ENCODE peak calls at places on chromosomes 2 and 18, in six cellular contexts. A, W, R, O, M and X are unnamed samples.

GRCh38 chr2:172052000-172052983 is 33.0 kb upstream of the DLX1 start:
- DNase-seq in A (no peak), W (no peak), R (no peak), O (no peak), M (peak), X (peak)

GRCh38 chr2:191691016-191691725 is 13.2 kb downstream of the NABP1 start:
- DNase-seq in A (no peak), W (peak), R (peak), O (peak), M (peak), X (peak)

GRCh38 chr2:40363631-40364030 is 88.3 kb downstream of the SLC8A1 start:
- DNase-seq in A (no peak), W (no peak), R (no peak), O (peak), M (peak), X (no peak)

GRCh38 chr2:100703213-100703612 is 116.7 kb upstream of the NPAS2 start:
- DNase-seq in A (no peak), W (no peak), R (no peak), O (no peak), M (no peak), X (no peak)

GRCh38 chr18:50011813-50012445 is 183.0 kb downstream of the MYO5B start:
- DNase-seq in A (no peak), W (no peak), R (no peak), O (no peak), M (peak), X (peak)

GRCh38 chr2:98936133-98936916 is at the start of gene CRACDL:
- DNase-seq in A (no peak), W (peak), R (no peak), O (no peak), M (peak), X (no peak)

GRCh38 chr2:162938387-162938786 is 99.8 kb upstream of the KCNH7 start:
- DNase-seq in A (no peak), W (no peak), R (no peak), O (no peak), M (no peak), X (no peak)

GRCh38 chr18:57062178-57062577 is 84.7 kb upstream of the BOD1L2 start:
- DNase-seq in A (no peak), W (no peak), R (no peak), O (no peak), M (no peak), X (no peak)

GRCh38 chr2:149365826-149366583 is 35.6 kb downstream of the LYPD6 start:
- DNase-seq in A (no peak), W (no peak), R (no peak), O (no peak), M (peak), X (peak)

GRCh38 chr2:46377287-46377605 is 80.0 kb downstream of the EPAS1 start:
- DNase-seq in A (no peak), W (peak), R (no peak), O (no peak), M (no peak), X (no peak)

GRCh38 chr2:202178342-202178958 is 59.9 kb downstream of the SUMO1 start:
- DNase-seq in A (peak), W (peak), R (peak), O (peak), M (peak), X (peak)

GRCh38 chr2:2633017-2633416 is 301.9 kb upstream of the MYT1L start:
- DNase-seq in A (no peak), W (no peak), R (no peak), O (no peak), M (no peak), X (no peak)

GRCh38 chr2:159172403-159172802 is 114.1 kb downstream of the WDSUB1 start:
- DNase-seq in A (no peak), W (no peak), R (no peak), O (no peak), M (peak), X (no peak)

GRCh38 chr2:8242734-8243133 is 439.1 kb upstream of the ID2 start:
- DNase-seq in A (no peak), W (no peak), R (no peak), O (no peak), M (peak), X (no peak)

GRCh38 chr18:75111673-75112485 is 97.1 kb downstream of the PTGR3 start:
- DNase-seq in A (no peak), W (no peak), R (no peak), O (no peak), M (no peak), X (no peak)

GRCh38 chr2:9335322-9335754 is 88.0 kb downstream of the ITGB1BP1 start:
- DNase-seq in A (no peak), W (no peak), R (no peak), O (no peak), M (no peak), X (no peak)

GRCh38 chr2:152034257-152034801 is 64.5 kb downstream of the CACNB4 start:
- DNase-seq in A (no peak), W (no peak), R (no peak), O (no peak), M (no peak), X (no peak)

GRCh38 chr2:84160461-84160860 is 298.6 kb downstream of the SUCLG1 start:
- DNase-seq in A (no peak), W (no peak), R (peak), O (no peak), M (no peak), X (peak)

GRCh38 chr2:184006998-184007397 is 591.3 kb upstream of the ZNF804A start:
- DNase-seq in A (no peak), W (no peak), R (no peak), O (no peak), M (no peak), X (no peak)

GRCh38 chr2:233400341-233400740 is 46.0 kb downstream of the DGKD start:
- DNase-seq in A (no peak), W (no peak), R (no peak), O (no peak), M (no peak), X (no peak)

GRCh38 chr2:14700753-14701152 is 68.2 kb downstream of the LRATD1 start:
- DNase-seq in A (no peak), W (no peak), R (no peak), O (no peak), M (no peak), X (no peak)

GRCh38 chr2:74871414-74871813 is 37.5 kb downstream of the HK2 start:
- DNase-seq in A (no peak), W (no peak), R (no peak), O (no peak), M (no peak), X (no peak)

GRCh38 chr2:217853301-217853881 is 149.4 kb downstream of the TNS1 start:
- DNase-seq in A (no peak), W (no peak), R (no peak), O (no peak), M (peak), X (no peak)

GRCh38 chr2:95060446-95061118 is 35.1 kb downstream of the MAL start:
- DNase-seq in A (no peak), W (no peak), R (no peak), O (no peak), M (no peak), X (no peak)

GRCh38 chr2:219645631-219646527 is 18.4 kb downstream of the SLC4A3 start:
- DNase-seq in A (no peak), W (no peak), R (no peak), O (no peak), M (peak), X (no peak)

GRCh38 chr18:76922107-76922506 is 99.8 kb downstream of the ZNF236 start:
- DNase-seq in A (no peak), W (peak), R (no peak), O (peak), M (peak), X (peak)

GRCh38 chr2:37625156-37625555 is 46.3 kb downstream of the CDC42EP3 start:
- DNase-seq in A (no peak), W (no peak), R (no peak), O (no peak), M (peak), X (no peak)

GRCh38 chr18:23626451-23627279 is 36.0 kb downstream of the ANKRD29 start:
- DNase-seq in A (no peak), W (no peak), R (no peak), O (no peak), M (peak), X (no peak)

GRCh38 chr2:165275932-165276331 is 36.7 kb downstream of the SCN2A start:
- DNase-seq in A (no peak), W (no peak), R (no peak), O (no peak), M (no peak), X (no peak)

GRCh38 chr18:24627644-24628315 is 167.3 kb downstream of the HRH4 start:
- DNase-seq in A (no peak), W (no peak), R (no peak), O (no peak), M (no peak), X (no peak)

GRCh38 chr2:30514134-30514860 is 67.3 kb downstream of the LCLAT1 start:
- DNase-seq in A (no peak), W (no peak), R (no peak), O (no peak), M (peak), X (no peak)

GRCh38 chr2:126653102-126653501 is 2.9 kb upstream of the GYPC start:
- DNase-seq in A (no peak), W (no peak), R (no peak), O (no peak), M (no peak), X (no peak)

GRCh38 chr2:141423212-141423611 is 707.6 kb downstream of the LRP1B start:
- DNase-seq in A (no peak), W (no peak), R (no peak), O (no peak), M (no peak), X (no peak)

GRCh38 chr18:36187826-36188721 is 777 bp downstream of the MOCOS start:
- DNase-seq in A (no peak), W (no peak), R (no peak), O (no peak), M (peak), X (peak)

GRCh38 chr18:475202-475624 is 25.3 kb downstream of the COLEC12 start:
- DNase-seq in A (no peak), W (no peak), R (no peak), O (no peak), M (peak), X (peak)

GRCh38 chr2:108918156-108918845 is 70.7 kb downstream of the EDAR start:
- DNase-seq in A (no peak), W (no peak), R (peak), O (no peak), M (no peak), X (no peak)

DNA sequence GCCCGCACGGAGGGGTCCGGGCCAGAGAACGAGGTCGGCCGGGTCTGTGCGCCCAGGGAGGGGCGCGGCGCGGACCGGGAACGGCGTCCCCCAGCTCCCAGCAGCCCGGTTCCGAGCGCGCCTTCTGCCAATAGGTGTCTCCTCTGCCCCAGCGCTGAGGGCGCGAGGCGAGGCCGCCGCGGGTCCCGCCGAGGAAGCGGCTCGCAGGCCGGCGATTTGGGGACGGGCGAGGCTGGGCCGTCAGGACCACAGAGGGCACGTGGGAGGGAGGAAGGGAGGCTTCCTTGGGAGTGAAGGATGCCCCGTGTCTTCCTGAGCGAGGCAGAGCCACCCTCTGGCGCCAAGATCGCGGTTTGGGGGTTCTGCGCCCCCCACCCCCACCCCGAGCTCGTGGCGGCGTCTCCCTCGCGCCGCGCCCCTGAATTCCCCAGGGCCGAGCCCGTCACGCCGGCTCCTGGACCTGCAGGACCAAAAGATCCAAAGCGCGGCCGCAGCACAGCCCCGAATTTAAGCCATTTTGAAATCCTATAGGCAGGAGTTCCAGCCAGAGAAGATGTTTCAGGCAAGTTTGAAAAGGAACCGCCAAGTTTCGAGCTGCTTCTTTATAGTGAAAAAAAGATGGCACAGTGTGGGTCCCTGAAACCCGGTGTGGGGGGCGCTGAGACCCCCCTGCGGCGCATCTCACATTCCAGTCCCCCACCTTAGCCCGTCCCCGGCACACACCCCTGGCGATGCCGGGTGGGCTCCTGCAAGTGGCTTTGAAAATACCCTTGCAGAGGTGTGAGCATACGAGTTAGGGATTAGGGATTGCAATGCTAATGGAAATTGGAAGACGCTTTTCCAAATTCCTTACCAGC is 929 bp downstream of the NFATC1 start:
- DNase-seq in A (no peak), W (peak), R (no peak), O (peak), M (peak), X (no peak)
- H3K4me3 ChIP-seq in A (peak), W (peak), R (peak), O (peak), M (peak), X (no peak)

DNA sequence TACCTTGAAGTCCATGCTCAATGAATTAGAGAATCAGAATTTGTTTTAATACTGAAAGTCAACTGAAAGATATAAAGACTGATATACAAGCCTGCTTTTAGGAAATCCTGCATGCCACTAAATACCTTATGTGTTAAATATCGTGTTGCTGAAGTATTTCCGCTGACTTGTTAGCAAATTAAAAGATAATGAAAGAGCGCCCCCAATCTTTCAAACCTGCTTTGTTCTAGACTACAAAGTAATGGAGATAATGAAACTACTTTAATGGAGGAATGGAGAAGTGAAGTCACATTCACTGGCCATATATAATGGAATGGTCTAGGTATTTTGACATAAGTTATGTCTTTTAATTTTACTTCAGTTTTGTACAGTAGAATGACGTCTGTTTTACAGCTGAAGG is 95.7 kb downstream of the ASXL3 start:
- DNase-seq in A (no peak), W (no peak), R (no peak), O (no peak), M (no peak), X (no peak)
- TF ChIP-seq CTCF in A (no peak), W (no peak), R (no peak), O (peak), M (no peak), X (no peak)

DNA sequence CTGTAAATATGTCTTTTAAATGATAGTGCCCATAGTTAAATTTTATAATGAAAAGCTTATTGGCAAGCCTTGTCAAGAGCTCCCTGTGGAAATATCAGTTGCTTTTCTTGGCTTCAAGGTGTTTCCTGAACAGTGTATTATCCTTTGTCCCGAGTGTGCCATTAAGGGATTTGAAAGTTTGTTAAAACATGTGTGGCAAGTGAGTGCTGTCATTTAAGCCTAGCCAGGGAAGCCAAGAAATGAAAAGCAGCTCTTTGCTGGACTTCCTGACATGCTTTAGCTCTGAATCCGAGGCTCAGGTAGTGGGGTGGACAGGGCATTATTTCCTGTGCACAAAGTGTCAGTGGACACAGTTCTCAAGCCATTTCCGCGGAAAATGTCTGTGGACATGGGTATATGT is 111.5 kb downstream of the DIS3L2 start:
- DNase-seq in A (no peak), W (no peak), R (no peak), O (no peak), M (no peak), X (no peak)
- H3K4me3 ChIP-seq in A (no peak), W (no peak), R (no peak), O (no peak), M (no peak), X (no peak)

GRCh38 chr2:231391981-231392380 is 3.5 kb upstream of the B3GNT7 start:
- DNase-seq in A (no peak), W (no peak), R (no peak), O (peak), M (no peak), X (no peak)

GRCh38 chr2:231395188-231396057 is at the start of gene B3GNT7:
- DNase-seq in A (no peak), W (no peak), R (no peak), O (peak), M (no peak), X (no peak)

GRCh38 chr2:231394201-231395141 is 1.0 kb upstream of the B3GNT7 start:
- DNase-seq in A (no peak), W (no peak), R (no peak), O (peak), M (no peak), X (no peak)

GRCh38 chr2:231392431-231393148 is 2.9 kb upstream of the B3GNT7 start:
- DNase-seq in A (no peak), W (no peak), R (no peak), O (no peak), M (no peak), X (no peak)

DNA sequence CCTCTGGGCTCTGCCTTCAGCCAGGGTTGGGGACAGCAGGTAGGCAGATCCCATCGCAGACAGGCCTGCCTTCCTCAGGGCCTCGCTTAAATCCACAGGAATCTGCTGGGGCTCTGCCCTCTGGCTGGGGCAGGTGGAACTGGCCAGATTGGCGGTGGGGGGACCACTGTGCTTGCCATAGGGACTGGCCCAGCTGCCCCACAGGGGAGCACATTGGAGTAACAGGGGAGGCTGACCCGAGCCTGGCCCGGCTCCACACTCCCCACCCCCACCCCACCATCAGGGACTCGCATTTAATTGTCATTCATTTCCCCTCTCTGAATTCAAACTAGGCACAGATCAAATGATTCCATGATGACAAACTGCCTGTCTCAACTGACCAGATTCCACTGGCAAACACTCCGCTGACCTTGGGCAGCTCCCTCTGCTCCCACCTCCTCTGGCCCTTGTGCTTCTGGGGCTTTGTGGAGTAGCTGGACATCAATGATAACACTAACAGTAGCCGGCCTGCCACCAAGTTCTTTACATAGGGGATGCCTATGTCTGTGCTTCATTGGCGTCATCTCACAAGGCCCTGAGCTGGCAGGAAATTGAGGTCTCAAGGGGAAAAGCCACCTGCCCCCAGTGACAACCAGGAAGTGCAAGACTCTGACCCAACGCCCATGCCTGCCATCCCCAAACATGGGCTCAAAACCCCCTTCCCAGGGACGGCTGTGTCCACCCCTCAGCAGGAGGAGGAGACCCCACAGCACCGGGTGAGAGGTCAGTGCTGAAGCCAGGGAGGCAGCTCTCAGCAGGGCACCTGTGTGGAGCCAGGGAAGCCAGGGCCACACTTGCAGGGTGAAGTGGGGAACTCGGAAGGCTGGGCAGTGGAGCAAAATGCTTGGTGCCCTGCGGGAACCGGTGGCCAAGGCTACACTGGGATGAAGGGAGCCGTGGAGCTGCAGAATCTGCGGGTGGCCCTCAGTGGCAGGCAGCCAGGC is 2.1 kb upstream of the B3GNT7 start:
- DNase-seq in A (no peak), W (peak), R (no peak), O (peak), M (no peak), X (no peak)
- TF ChIP-seq CTCF in A (no peak), W (peak), R (no peak), O (peak), M (no peak), X (no peak)

GRCh38 chr18:9634856-9635255 is 20.5 kb upstream of the PPP4R1 start:
- DNase-seq in A (no peak), W (no peak), R (no peak), O (no peak), M (no peak), X (no peak)
- H3K4me3 ChIP-seq in A (no peak), W (no peak), R (no peak), O (no peak), M (no peak), X (no peak)

DNA sequence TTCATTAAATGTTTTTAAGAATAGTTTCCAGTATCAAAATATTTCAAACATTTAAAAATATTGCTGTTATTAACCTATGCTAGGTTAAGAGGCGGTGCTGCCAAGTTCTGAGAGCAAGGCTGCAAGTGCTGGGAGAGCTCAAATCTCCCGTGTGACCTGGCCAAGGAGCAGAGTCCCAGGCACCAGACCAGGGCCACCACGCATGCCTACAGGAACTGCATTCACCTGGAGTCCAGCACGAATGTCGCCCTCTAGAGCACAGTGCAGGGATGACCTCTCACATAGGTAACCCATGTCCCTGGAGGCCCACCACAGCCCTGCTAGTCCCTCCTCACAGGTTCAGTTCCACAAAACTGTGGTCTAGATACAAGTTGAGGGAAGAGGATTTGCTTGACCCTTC is 120.4 kb upstream of the POU3F3 start:
- DNase-seq in A (no peak), W (peak), R (no peak), O (peak), M (no peak), X (peak)
- TF ChIP-seq CTCF in A (no peak), W (peak), R (no peak), O (peak), M (no peak), X (peak)

GRCh38 chr2:227789803-227790202 is 23.8 kb upstream of the CCL20 start:
- DNase-seq in A (no peak), W (no peak), R (no peak), O (no peak), M (no peak), X (no peak)
- H3K4me3 ChIP-seq in A (no peak), W (no peak), R (no peak), O (no peak), M (no peak), X (no peak)